ENCODE peak calls at places on chromosomes 1 and 21, in seven cellular contexts. G is CD4-positive, alpha-beta T cell; R is GM23338; J is HFFc6; O is endodermal cell; C is PC-3; M is fibroblast of lung. X is an unnamed sample.

GRCh38 chr21:45768741-45769049 is 125.2 kb downstream of the PCBP3 start:
- DNase-seq in R (peak; percentile 24), M (no peak), J (no peak), O (peak; percentile 69), C (peak; percentile 22), G (no peak), X (no peak)

GRCh38 chr1:112893288-112894009 is 62.5 kb downstream of the SLC16A1 start:
- DNase-seq in R (no peak), O (no peak), C (no peak), G (no peak), J (no peak), M (no peak), X (no peak)

GRCh38 chr1:111924786-111925185 is 64.7 kb downstream of the KCND3 start:
- DNase-seq in O (no peak), R (no peak), J (no peak), C (no peak), G (no peak), M (no peak), X (no peak)

GRCh38 chr1:43659785-43660184 is 9.8 kb downstream of the KDM4A start:
- DNase-seq in G (no peak), C (no peak), O (peak; percentile 63), J (no peak), M (no peak), R (peak; percentile 64), X (no peak)

GRCh38 chr1:234206651-234207284 is 166.5 kb upstream of the COA6 start:
- DNase-seq in G (no peak), O (no peak), M (peak; percentile 36), C (peak; percentile 99), R (no peak), J (peak; percentile 38), X (no peak)

GRCh38 chr1:119829636-119830035 is 18.4 kb upstream of the REG4 start:
- DNase-seq in J (no peak), C (no peak), G (no peak), O (no peak), R (no peak), M (no peak), X (no peak)

GRCh38 chr1:180632326-180633088 is 685 bp downstream of the XPR1 start:
- DNase-seq in R (peak; percentile 72), G (peak; percentile 31), O (peak; percentile 88), C (peak; percentile 19), M (no peak), J (no peak), X (peak; percentile 58)

GRCh38 chr1:26542781-26543443 is 13.4 kb downstream of the RPS6KA1 start:
- DNase-seq in R (no peak), J (no peak), G (no peak), O (no peak), M (no peak), C (no peak), X (no peak)

GRCh38 chr1:117128323-117129079 is 7.0 kb upstream of the TRIM45 start:
- DNase-seq in M (peak; percentile 76), G (no peak), C (peak; percentile 72), O (no peak), J (peak; percentile 61), R (peak; percentile 57), X (no peak)

GRCh38 chr1:3244539-3245315 is 175.7 kb downstream of the PRDM16 start:
- DNase-seq in O (no peak), G (no peak), M (no peak), J (no peak), C (no peak), R (no peak), X (no peak)

GRCh38 chr1:210448293-210448892 is 119.7 kb downstream of the HHAT start:
- DNase-seq in O (peak; percentile 73), R (peak; percentile 80), C (peak; percentile 73), G (no peak), J (peak; percentile 48), M (peak; percentile 72), X (peak; percentile 15)

GRCh38 chr1:232599178-232600041 is 30.5 kb downstream of the SIPA1L2 start:
- DNase-seq in R (no peak), M (peak; percentile 49), J (no peak), G (no peak), C (peak; percentile 22), O (no peak), X (no peak)

GRCh38 chr1:42926235-42926869 is 32.3 kb downstream of the SLC2A1 start:
- DNase-seq in M (no peak), C (no peak), J (no peak), R (no peak), G (no peak), O (peak; percentile 43), X (no peak)

GRCh38 chr1:27284425-27285287 is 37.3 kb upstream of the TMEM222 start:
- DNase-seq in M (peak; percentile 77), R (peak; percentile 96), C (peak; percentile 89), G (peak; percentile 87), O (peak; percentile 94), J (peak; percentile 75), X (peak; percentile 89)

GRCh38 chr1:207830788-207831187 is 78.9 kb downstream of the CD46 start:
- DNase-seq in M (no peak), R (no peak), O (no peak), C (no peak), J (no peak), G (no peak), X (no peak)

GRCh38 chr1:20476260-20477038 is 9.6 kb downstream of the CAMK2N1 start:
- DNase-seq in J (no peak), C (peak; percentile 72), M (peak; percentile 54), O (peak; percentile 83), G (no peak), R (peak; percentile 88), X (peak; percentile 53)

GRCh38 chr1:12620142-12620865 is 2.3 kb upstream of the DHRS3 start:
- DNase-seq in J (no peak), C (peak; percentile 52), R (no peak), G (no peak), M (no peak), O (no peak), X (no peak)

GRCh38 chr1:6127587-6128163 is 52.4 kb downstream of the CHD5 start:
- DNase-seq in C (peak; percentile 60), R (peak; percentile 94), J (peak; percentile 19), G (peak; percentile 60), O (peak; percentile 97), M (peak; percentile 41), X (peak; percentile 60)

GRCh38 chr1:232462200-232462599 is 167.7 kb downstream of the SIPA1L2 start:
- DNase-seq in C (peak; percentile 53), M (no peak), G (no peak), J (no peak), O (no peak), R (no peak), X (no peak)

DNA sequence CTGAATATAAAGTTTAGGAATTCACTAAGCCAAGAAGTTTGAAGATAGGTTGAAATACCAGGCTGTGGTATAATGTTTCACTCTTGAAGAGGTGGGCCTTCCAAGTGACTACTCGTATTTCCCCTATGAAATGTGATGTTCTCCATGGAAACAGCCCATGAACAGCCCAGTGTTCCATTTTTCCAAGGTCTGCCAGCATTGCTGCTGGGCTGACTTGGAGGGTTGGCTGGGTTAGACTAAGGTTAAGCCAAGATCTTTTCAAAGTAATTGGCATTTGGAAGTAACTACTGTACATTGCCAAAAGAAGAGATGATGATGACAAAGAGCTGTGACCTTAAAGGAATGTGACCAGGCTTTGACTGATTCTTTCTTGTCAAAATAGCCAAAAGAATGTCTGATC is 73.8 kb downstream of the RPE65 start:
- DNase-seq in C (no peak), J (no peak), G (no peak), O (no peak), R (no peak), M (no peak), X (no peak)
- TF ChIP-seq CTCF in C (no peak), J (no peak), G (no peak), O (no peak), R (no peak), M (no peak), X (no peak)

DNA sequence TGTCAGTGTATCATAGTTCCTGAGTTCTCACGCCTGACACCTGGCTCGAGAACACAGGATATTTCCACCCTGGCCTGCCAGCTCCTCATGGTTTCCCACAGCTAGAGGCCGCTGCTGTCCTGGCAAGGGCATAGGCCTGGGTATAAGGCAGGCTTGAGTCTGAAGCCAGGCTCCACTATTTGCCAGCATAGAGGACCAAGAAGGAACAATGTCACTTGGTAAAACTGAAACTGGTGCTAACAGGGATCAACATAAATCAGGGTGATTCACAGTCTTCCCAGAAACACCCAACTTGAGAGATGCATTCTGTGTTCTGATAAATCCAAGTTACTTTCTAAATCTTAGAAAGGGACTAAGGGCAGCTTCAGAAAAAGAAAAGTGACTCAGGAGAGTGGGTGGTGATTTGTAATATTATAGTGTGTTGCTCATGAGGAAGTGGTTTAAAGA is 6.9 kb upstream of the S100A2 start:
- DNase-seq in O (peak; percentile 90), C (peak; percentile 94), R (peak; percentile 76), G (peak; percentile 36), M (peak; percentile 88), J (peak; percentile 85), X (peak; percentile 36)
- TF ChIP-seq CTCF in O (peak; percentile 88), C (peak; percentile 98), R (peak; percentile 76), G (no peak), M (peak; percentile 87), J (peak; percentile 92), X (peak; percentile 62)

GRCh38 chr1:231392380-231393131 is 29.5 kb downstream of the EGLN1 start:
- DNase-seq in J (no peak), R (peak; percentile 17), O (peak; percentile 51), M (no peak), G (no peak), C (no peak), X (no peak)
- TF ChIP-seq CTCF in J (peak; percentile 7), R (no peak), O (peak; percentile 53), M (no peak), G (no peak), C (no peak), X (no peak)

GRCh38 chr1:36479505-36480051 is 3.1 kb downstream of the CSF3R start:
- DNase-seq in J (peak; percentile 26), M (no peak), O (no peak), C (no peak), G (no peak), R (no peak), X (no peak)

GRCh38 chr1:36476945-36477344 is 5.8 kb downstream of the CSF3R start:
- DNase-seq in M (no peak), C (no peak), J (no peak), R (no peak), G (no peak), O (no peak), X (no peak)

GRCh38 chr1:36475341-36475740 is 7.4 kb downstream of the CSF3R start:
- DNase-seq in J (no peak), R (no peak), G (no peak), C (no peak), M (no peak), O (no peak), X (no peak)

GRCh38 chr1:36472656-36473055 is 8.5 kb upstream of the MRPS15 start:
- DNase-seq in J (no peak), R (no peak), O (no peak), C (no peak), G (no peak), M (no peak), X (no peak)

DNA sequence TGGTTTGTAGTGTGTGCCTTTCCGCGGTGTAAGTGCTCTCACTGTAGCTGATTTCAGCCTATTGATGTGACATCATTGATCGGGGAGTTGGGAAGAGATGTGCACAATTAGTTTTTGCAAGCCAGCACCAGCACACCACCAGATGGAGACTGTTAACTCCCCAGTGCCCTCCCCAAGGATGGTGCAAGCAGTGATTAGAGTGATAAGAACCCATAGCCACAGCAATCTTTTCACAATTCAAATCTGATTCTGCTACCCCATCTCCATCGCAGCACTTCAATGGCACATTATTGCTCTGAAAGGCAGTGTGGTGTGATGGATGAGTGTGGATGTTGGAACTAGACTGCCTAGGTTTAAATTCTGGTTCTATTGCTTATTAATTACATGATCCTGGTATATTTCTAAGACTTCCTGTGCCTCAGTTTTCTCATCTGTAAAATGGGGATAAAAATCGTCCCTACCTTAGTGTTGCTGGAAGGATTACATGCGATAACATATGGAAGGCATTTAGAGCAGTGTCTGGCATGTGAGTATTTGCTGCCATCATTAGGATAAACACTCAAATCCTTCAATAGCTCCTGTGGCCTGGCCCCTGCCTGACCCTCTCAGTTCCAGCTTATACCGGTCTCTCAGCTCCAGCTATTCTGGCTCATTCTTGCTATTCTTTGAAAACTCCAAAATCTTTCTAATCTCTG is 6.7 kb downstream of the CSF3R start:
- DNase-seq in O (no peak), G (no peak), C (no peak), M (no peak), J (no peak), R (no peak), X (no peak)
- TF ChIP-seq CTCF in O (no peak), G (no peak), C (no peak), M (no peak), J (peak; percentile 34), R (no peak), X (no peak)